ENCODE peak calls at places on chromosomes 16 and 17, in four cellular contexts. U is BJ, J is hepatic stellate cell, F is osteocyte. G is an unnamed sample.

GRCh38 chr17:82805254-82805653 is 34.6 kb downstream of the ZNF750 start:
- DNase-seq in U (no peak), J (no peak), F (no peak), G (no peak)

GRCh38 chr16:17072104-17072503 is 398.7 kb downstream of the XYLT1 start:
- DNase-seq in U (no peak), J (no peak), F (no peak), G (no peak)

GRCh38 chr17:58337126-58337599 is 8.6 kb upstream of the TSPOAP1 start:
- DNase-seq in U (no peak), J (no peak), F (no peak), G (no peak)

GRCh38 chr17:13600475-13601316 is 1.0 kb downstream of the HS3ST3A1 start:
- DNase-seq in U (no peak), J (peak; percentile 30), F (no peak), G (no peak)

GRCh38 chr16:67936876-67937605 is 391 bp upstream of the PSMB10 start:
- DNase-seq in U (no peak), J (no peak), F (no peak), G (no peak)

GRCh38 chr16:48687421-48688038 is 77.5 kb upstream of the N4BP1 start:
- DNase-seq in U (peak; percentile 7), J (peak; percentile 60), F (no peak), G (peak; percentile 90)

GRCh38 chr17:79123988-79124387 is 49.4 kb downstream of the ENGASE start:
- DNase-seq in U (no peak), J (no peak), F (no peak), G (no peak)

GRCh38 chr17:56185491-56185890 is 32.2 kb downstream of the ANKFN1 start:
- DNase-seq in U (no peak), J (no peak), F (no peak), G (no peak)

GRCh38 chr16:75256871-75257343 is 5.5 kb upstream of the BCAR1 start:
- DNase-seq in U (no peak), J (peak; percentile 94), F (peak; percentile 87), G (no peak)

GRCh38 chr17:57595942-57596695 is 149.0 kb downstream of the CCDC182 start:
- DNase-seq in U (no peak), J (no peak), F (no peak), G (no peak)

GRCh38 chr17:59435238-59435637 is 103.8 kb downstream of the YPEL2 start:
- DNase-seq in U (no peak), J (peak; percentile 63), F (no peak), G (no peak)

GRCh38 chr17:10019941-10020403 is 114.9 kb upstream of the RCVRN start:
- DNase-seq in U (no peak), J (no peak), F (no peak), G (no peak)